ENCODE peak calls at places on chromosomes 11 and 22, in four cellular contexts. One of them, this sample, is unnamed.

GRCh38 chr22:39519681-39520053 is 695 bp upstream of the ATF4 start:
- DNase-seq in IMR-90: no peak
- DNase-seq in K562: no peak
- DNase-seq in GM12878: no peak
- DNase-seq in this sample: no peak

GRCh38 chr11:128544625-128545024 is 42.7 kb downstream of the ETS1 start:
- DNase-seq in GM12878: no peak
- DNase-seq in K562: no peak
- DNase-seq in IMR-90: peak; percentile 77
- DNase-seq in this sample: peak; percentile 46

GRCh38 chr22:32888976-32889375 is 87.5 kb downstream of the TIMP3 start:
- DNase-seq in IMR-90: no peak
- DNase-seq in GM12878: no peak
- DNase-seq in K562: no peak
- DNase-seq in this sample: no peak

GRCh38 chr11:9575531-9576240 is 2.2 kb downstream of the WEE1 start:
- DNase-seq in GM12878: no peak
- DNase-seq in K562: no peak
- DNase-seq in IMR-90: no peak
- DNase-seq in this sample: no peak

GRCh38 chr11:121067453-121067852 is 33.6 kb upstream of the TECTA start:
- DNase-seq in GM12878: no peak
- DNase-seq in K562: no peak
- DNase-seq in IMR-90: peak; percentile 70
- DNase-seq in this sample: peak; percentile 33

GRCh38 chr11:64016512-64016911 is 19.2 kb upstream of the FLRT1 start:
- DNase-seq in K562: no peak
- DNase-seq in GM12878: no peak
- DNase-seq in IMR-90: no peak
- DNase-seq in this sample: no peak

GRCh38 chr11:115051938-115052590 is 373.7 kb downstream of the NXPE2 start:
- DNase-seq in IMR-90: no peak
- DNase-seq in K562: no peak
- DNase-seq in GM12878: no peak
- DNase-seq in this sample: no peak

GRCh38 chr11:2305862-2306823 is 4.3 kb downstream of the TSPAN32 start:
- DNase-seq in IMR-90: peak; percentile 85
- DNase-seq in K562: no peak
- DNase-seq in GM12878: no peak
- DNase-seq in this sample: peak; percentile 46

GRCh38 chr11:117045196-117045595 is 53.0 kb downstream of the SIK3 start:
- DNase-seq in K562: no peak
- DNase-seq in GM12878: no peak
- DNase-seq in IMR-90: peak; percentile 61
- DNase-seq in this sample: no peak

GRCh38 chr11:2380807-2381350 is 3.8 kb downstream of the CD81 start:
- DNase-seq in K562: no peak
- DNase-seq in IMR-90: no peak
- DNase-seq in GM12878: peak; percentile 55
- DNase-seq in this sample: peak; percentile 57

GRCh38 chr22:23786261-23786710 is 480 bp upstream of the SMARCB1 start:
- DNase-seq in GM12878: no peak
- DNase-seq in K562: no peak
- DNase-seq in IMR-90: no peak
- DNase-seq in this sample: no peak

GRCh38 chr11:65315866-65316233 is 1.2 kb downstream of the CDC42EP2 start:
- DNase-seq in IMR-90: no peak
- DNase-seq in K562: no peak
- DNase-seq in GM12878: no peak
- DNase-seq in this sample: no peak

GRCh38 chr11:1603629-1604028 is 4.6 kb downstream of the KRTAP5-3 start:
- DNase-seq in K562: no peak
- DNase-seq in GM12878: no peak
- DNase-seq in IMR-90: no peak
- DNase-seq in this sample: no peak

GRCh38 chr11:5910521-5910920 is 17.5 kb downstream of the OR52E5 start:
- DNase-seq in GM12878: no peak
- DNase-seq in K562: no peak
- DNase-seq in IMR-90: no peak
- DNase-seq in this sample: no peak

GRCh38 chr11:76303399-76303798 is 77.5 kb downstream of the THAP12 start:
- DNase-seq in IMR-90: no peak
- DNase-seq in GM12878: no peak
- DNase-seq in K562: no peak
- DNase-seq in this sample: no peak

GRCh38 chr11:65427691-65428577 is 5.3 kb downstream of the NEAT1 start:
- DNase-seq in IMR-90: peak; percentile 78
- DNase-seq in K562: no peak
- DNase-seq in GM12878: no peak
- DNase-seq in this sample: peak; percentile 70

GRCh38 chr11:104152941-104153340 is 11.0 kb downstream of the PDGFD start:
- DNase-seq in GM12878: no peak
- DNase-seq in IMR-90: no peak
- DNase-seq in K562: no peak
- DNase-seq in this sample: peak; percentile 50

GRCh38 chr11:111409915-111410314 is 30.8 kb upstream of the POU2AF1 start:
- DNase-seq in IMR-90: no peak
- DNase-seq in K562: no peak
- DNase-seq in GM12878: peak; percentile 85
- DNase-seq in this sample: no peak

GRCh38 chr11:100925935-100926334 is 203.7 kb downstream of the PGR start:
- DNase-seq in GM12878: peak; percentile 61
- DNase-seq in K562: no peak
- DNase-seq in IMR-90: peak; percentile 89
- DNase-seq in this sample: peak; percentile 37

GRCh38 chr22:39360242-39360641 is 10.5 kb downstream of the SYNGR1 start:
- DNase-seq in GM12878: no peak
- DNase-seq in K562: no peak
- DNase-seq in IMR-90: no peak
- DNase-seq in this sample: no peak

DNA sequence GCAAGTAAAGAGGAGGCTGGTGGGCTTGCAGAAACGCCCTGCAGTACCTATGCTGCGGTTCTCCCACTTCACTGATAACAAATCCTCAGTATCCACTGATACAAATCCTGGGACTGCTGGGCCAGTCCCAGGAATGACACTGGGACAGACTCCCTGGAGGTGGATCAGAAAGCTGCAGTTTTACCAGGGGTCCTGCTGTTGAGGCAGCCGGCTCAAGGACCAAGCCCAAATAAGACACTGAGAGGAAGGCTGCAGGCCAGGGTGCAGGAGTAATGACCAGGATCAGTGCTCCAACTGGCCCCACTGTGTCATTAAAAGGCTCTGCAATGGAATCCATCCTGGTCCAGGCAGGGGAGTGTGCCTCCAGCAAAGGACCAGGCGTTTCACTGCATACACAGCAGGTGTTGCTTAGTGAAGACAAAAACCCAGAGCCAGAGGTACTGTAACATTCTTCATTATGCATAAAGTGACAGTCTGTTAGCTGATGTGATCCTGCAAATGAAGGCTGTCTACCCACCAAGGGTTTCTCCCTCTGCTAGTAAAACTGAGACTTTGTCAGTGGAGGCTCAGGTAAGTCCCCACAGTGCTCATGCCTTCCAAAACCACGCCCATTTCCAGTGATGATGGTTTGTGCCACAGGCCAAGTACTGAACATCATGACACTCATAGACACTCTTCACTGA is 1.4 kb upstream of the C22orf39 start:
- DNase-seq in K562: no peak
- DNase-seq in GM12878: no peak
- DNase-seq in IMR-90: no peak
- DNase-seq in this sample: no peak
- H3K4me3 ChIP-seq in K562: no peak overlapping the region
- H3K4me3 ChIP-seq in GM12878: peak overlapping the region; percentile 95
- H3K4me3 ChIP-seq in IMR-90: no peak overlapping the region
- H3K4me3 ChIP-seq in this sample: no peak overlapping the region

GRCh38 chr22:31768422-31769059 is 14.7 kb downstream of the DEPDC5 start:
- DNase-seq in K562: no peak
- DNase-seq in IMR-90: no peak
- DNase-seq in GM12878: no peak
- DNase-seq in this sample: no peak
- TF ChIP-seq FOS in K562: no peak
- TF ChIP-seq FOS in IMR-90: no peak
- TF ChIP-seq FOS in GM12878: no peak
- TF ChIP-seq FOS in this sample: no peak

GRCh38 chr11:44365616-44366015 is 55.7 kb upstream of the ALX4 start:
- DNase-seq in K562: no peak
- DNase-seq in GM12878: no peak
- DNase-seq in IMR-90: no peak
- DNase-seq in this sample: no peak

GRCh38 chr11:44363116-44363515 is 53.2 kb upstream of the ALX4 start:
- DNase-seq in GM12878: no peak
- DNase-seq in IMR-90: no peak
- DNase-seq in K562: no peak
- DNase-seq in this sample: no peak

GRCh38 chr11:44364596-44364995 is 54.7 kb upstream of the ALX4 start:
- DNase-seq in GM12878: no peak
- DNase-seq in K562: no peak
- DNase-seq in IMR-90: no peak
- DNase-seq in this sample: no peak

GRCh38 chr11:44368886-44369285 is 58.9 kb upstream of the ALX4 start:
- DNase-seq in K562: no peak
- DNase-seq in IMR-90: no peak
- DNase-seq in GM12878: no peak
- DNase-seq in this sample: no peak

GRCh38 chr11:44366741-44367140 is 56.8 kb upstream of the ALX4 start:
- DNase-seq in K562: no peak
- DNase-seq in GM12878: no peak
- DNase-seq in IMR-90: no peak
- DNase-seq in this sample: no peak
- H3K4me3 ChIP-seq in K562: no peak overlapping the region
- H3K4me3 ChIP-seq in GM12878: no peak overlapping the region
- H3K4me3 ChIP-seq in IMR-90: no peak overlapping the region
- H3K4me3 ChIP-seq in this sample: no peak overlapping the region

DNA sequence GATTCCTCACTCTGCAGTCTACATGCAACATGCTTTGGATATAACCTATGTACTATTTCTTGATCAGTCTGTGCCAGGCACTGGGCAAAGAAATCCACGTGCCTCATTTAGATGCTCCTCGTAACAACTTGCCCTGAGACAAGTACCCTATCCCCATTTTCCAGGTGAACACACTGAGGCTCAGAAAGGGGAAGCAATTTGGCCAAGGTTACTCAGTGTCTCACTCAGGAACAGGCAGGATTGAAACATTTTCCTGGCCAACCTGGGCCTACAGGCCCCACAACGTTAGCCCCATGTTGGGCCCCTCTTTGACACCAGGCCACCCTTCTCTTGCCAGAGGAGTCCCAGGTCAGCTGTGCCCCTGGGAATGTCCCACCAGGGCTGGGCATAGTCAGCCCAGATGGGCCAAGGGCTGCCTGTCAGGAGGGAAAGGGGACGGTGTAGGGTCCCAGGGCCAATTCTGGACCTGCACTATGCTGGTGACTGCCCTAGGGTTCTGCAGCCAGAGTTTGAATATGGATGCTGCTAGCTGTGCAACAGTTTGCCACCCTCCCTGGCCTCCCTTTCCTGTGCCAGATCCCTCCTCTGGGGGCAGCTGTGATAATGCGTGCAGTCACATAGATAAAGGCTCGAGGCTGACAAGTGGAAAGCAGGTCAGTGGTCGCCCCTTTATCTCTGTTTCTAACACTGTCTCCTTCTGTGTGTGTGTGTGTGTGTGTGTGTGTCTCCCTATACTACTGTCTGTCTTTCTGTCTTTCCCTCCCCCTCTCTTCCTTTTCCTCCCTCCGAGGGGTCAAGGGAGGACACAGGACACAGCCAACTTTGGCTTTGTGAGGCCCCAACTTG is 10.4 kb upstream of the EMID1 start:
- DNase-seq in IMR-90: no peak
- DNase-seq in K562: peak; percentile 41
- DNase-seq in GM12878: no peak
- DNase-seq in this sample: no peak
- TF ChIP-seq FOS in IMR-90: no peak
- TF ChIP-seq FOS in K562: no peak
- TF ChIP-seq FOS in GM12878: no peak
- TF ChIP-seq FOS in this sample: no peak

GRCh38 chr22:44755000-44755399 is 2.6 kb downstream of the ARHGAP8 start:
- DNase-seq in GM12878: no peak
- DNase-seq in K562: no peak
- DNase-seq in IMR-90: no peak
- DNase-seq in this sample: no peak
- H3K4me3 ChIP-seq in GM12878: no peak overlapping the region
- H3K4me3 ChIP-seq in K562: no peak overlapping the region
- H3K4me3 ChIP-seq in IMR-90: no peak overlapping the region
- H3K4me3 ChIP-seq in this sample: no peak overlapping the region

DNA sequence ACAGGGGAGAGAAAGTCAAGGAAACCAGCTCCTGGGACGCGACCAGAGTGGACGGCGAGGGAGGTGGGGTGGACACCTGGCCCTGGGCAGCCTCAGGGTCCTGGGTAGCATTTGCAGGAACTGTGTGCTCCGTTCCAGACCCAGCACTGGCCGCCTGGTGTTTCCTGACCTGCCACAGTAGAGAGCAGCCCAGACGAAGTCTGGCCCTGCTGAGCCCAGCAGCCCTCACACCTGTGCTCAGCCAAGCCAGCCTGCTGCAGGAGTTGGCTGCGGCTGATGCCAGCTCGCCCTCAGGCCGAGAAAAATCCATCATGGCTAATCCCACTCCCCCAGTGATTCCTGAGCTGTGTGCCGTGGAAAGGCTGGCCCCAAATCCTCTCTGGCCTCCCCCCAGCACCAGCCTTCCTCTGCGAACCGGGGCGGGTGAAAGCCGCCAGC is 88.8 kb downstream of the RTL6 start:
- DNase-seq in GM12878: no peak
- DNase-seq in IMR-90: no peak
- DNase-seq in K562: no peak
- DNase-seq in this sample: no peak
- TF ChIP-seq FOS in GM12878: no peak
- TF ChIP-seq FOS in IMR-90: no peak
- TF ChIP-seq FOS in K562: no peak
- TF ChIP-seq FOS in this sample: no peak

DNA sequence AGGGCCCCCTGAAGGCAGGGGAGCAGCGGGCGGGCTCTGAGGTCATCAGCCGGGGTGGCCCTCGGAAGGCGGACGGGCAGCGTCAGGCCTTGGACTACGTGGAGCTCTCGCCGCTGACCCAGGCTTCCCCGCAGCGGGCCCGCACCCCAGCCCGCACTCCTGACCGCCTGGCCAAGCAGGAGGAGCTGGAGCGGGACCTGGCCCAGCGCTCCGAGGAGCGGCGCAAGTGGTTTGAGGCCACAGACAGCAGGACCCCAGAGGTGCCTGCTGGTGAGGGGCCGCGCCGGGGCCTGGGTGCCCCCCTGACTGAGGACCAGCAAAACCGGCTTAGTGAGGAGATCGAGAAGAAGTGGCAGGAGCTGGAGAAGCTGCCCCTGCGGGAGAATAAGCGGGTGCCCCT is 50.1 kb upstream of the GCAT start:
- DNase-seq in GM12878: no peak
- DNase-seq in IMR-90: no peak
- DNase-seq in K562: no peak
- DNase-seq in this sample: no peak
- H3K4me3 ChIP-seq in GM12878: no peak overlapping the region
- H3K4me3 ChIP-seq in IMR-90: no peak overlapping the region
- H3K4me3 ChIP-seq in K562: no peak overlapping the region
- H3K4me3 ChIP-seq in this sample: no peak overlapping the region

DNA sequence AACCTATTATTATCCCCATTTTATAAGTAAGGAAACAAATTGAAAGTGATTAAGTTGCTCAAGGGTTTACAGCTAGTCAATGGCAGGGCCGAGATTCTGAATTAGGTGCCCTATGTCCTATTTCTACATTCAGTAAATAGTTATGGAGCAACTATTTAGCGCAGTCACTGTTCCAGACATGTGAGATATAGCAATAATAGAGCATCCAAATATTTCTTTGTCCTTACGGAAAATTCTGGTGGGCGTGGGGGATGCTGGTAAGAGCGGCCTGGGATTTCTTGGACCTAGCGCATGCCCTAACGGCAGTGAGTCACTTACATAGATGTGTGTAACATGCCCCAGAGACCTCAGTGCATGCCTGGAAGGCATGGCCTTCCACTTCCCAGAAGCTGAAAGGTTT is 4.4 kb downstream of the DTX4 start:
- DNase-seq in K562: no peak
- DNase-seq in IMR-90: no peak
- DNase-seq in GM12878: no peak
- DNase-seq in this sample: no peak
- TF ChIP-seq FOS in K562: no peak
- TF ChIP-seq FOS in IMR-90: no peak
- TF ChIP-seq FOS in GM12878: no peak
- TF ChIP-seq FOS in this sample: no peak